ENCODE peak calls at places on chromosomes 7 and 10, in eight cellular contexts. One of them, this sample, is unnamed.

GRCh38 chr10:69961168-69961863 is 91.3 kb upstream of the MACROH2A2 start:
- DNase-seq in thoracic aorta: no peak
- DNase-seq in dermis blood vessel endothelial cell: peak
- DNase-seq in anterior cingulate cortex: no peak
- DNase-seq in stimulated activated CD8-positive, alpha-beta memory T cell treated with anti-CD3 and anti-CD28 coated beads, Interleukin-4, amount 100 ng/mL, for 24 hours: no peak
- DNase-seq in cardiac fibroblast: no peak
- DNase-seq in AG10803: no peak
- DNase-seq in HuH-7.5: no peak
- DNase-seq in this sample: no peak

GRCh38 chr10:97713351-97713827 is at the start of gene MARVELD1:
- DNase-seq in thoracic aorta: peak
- DNase-seq in dermis blood vessel endothelial cell: peak
- DNase-seq in anterior cingulate cortex: peak
- DNase-seq in stimulated activated CD8-positive, alpha-beta memory T cell treated with anti-CD3 and anti-CD28 coated beads, Interleukin-4, amount 100 ng/mL, for 24 hours: no peak
- DNase-seq in cardiac fibroblast: peak
- DNase-seq in AG10803: peak
- DNase-seq in HuH-7.5: peak
- DNase-seq in this sample: no peak

GRCh38 chr10:95729323-95730055 is 26.5 kb upstream of the ENTPD1 start:
- DNase-seq in thoracic aorta: no peak
- DNase-seq in dermis blood vessel endothelial cell: peak
- DNase-seq in anterior cingulate cortex: no peak
- DNase-seq in stimulated activated CD8-positive, alpha-beta memory T cell treated with anti-CD3 and anti-CD28 coated beads, Interleukin-4, amount 100 ng/mL, for 24 hours: no peak
- DNase-seq in cardiac fibroblast: no peak
- DNase-seq in AG10803: no peak
- DNase-seq in HuH-7.5: no peak
- DNase-seq in this sample: no peak

GRCh38 chr7:78218051-78218450 is 419.5 kb downstream of the PHTF2 start:
- DNase-seq in thoracic aorta: no peak
- DNase-seq in dermis blood vessel endothelial cell: no peak
- DNase-seq in anterior cingulate cortex: no peak
- DNase-seq in stimulated activated CD8-positive, alpha-beta memory T cell treated with anti-CD3 and anti-CD28 coated beads, Interleukin-4, amount 100 ng/mL, for 24 hours: no peak
- DNase-seq in cardiac fibroblast: peak
- DNase-seq in AG10803: peak
- DNase-seq in HuH-7.5: no peak
- DNase-seq in this sample: no peak

GRCh38 chr7:153354071-153354470 is 594.5 kb downstream of the ACTR3B start:
- DNase-seq in thoracic aorta: no peak
- DNase-seq in dermis blood vessel endothelial cell: no peak
- DNase-seq in anterior cingulate cortex: no peak
- DNase-seq in stimulated activated CD8-positive, alpha-beta memory T cell treated with anti-CD3 and anti-CD28 coated beads, Interleukin-4, amount 100 ng/mL, for 24 hours: no peak
- DNase-seq in cardiac fibroblast: no peak
- DNase-seq in AG10803: no peak
- DNase-seq in HuH-7.5: no peak
- DNase-seq in this sample: no peak

GRCh38 chr10:121637437-121637836 is 39.2 kb upstream of the FGFR2 start:
- DNase-seq in thoracic aorta: no peak
- DNase-seq in dermis blood vessel endothelial cell: no peak
- DNase-seq in anterior cingulate cortex: no peak
- DNase-seq in stimulated activated CD8-positive, alpha-beta memory T cell treated with anti-CD3 and anti-CD28 coated beads, Interleukin-4, amount 100 ng/mL, for 24 hours: no peak
- DNase-seq in cardiac fibroblast: no peak
- DNase-seq in AG10803: no peak
- DNase-seq in HuH-7.5: no peak
- DNase-seq in this sample: no peak

GRCh38 chr7:19026888-19027287 is 90.5 kb downstream of the TWIST1 start:
- DNase-seq in thoracic aorta: no peak
- DNase-seq in dermis blood vessel endothelial cell: no peak
- DNase-seq in anterior cingulate cortex: no peak
- DNase-seq in stimulated activated CD8-positive, alpha-beta memory T cell treated with anti-CD3 and anti-CD28 coated beads, Interleukin-4, amount 100 ng/mL, for 24 hours: no peak
- DNase-seq in cardiac fibroblast: peak
- DNase-seq in AG10803: peak
- DNase-seq in HuH-7.5: no peak
- DNase-seq in this sample: no peak

GRCh38 chr10:12018438-12019342 is 23.9 kb downstream of the UPF2 start:
- DNase-seq in thoracic aorta: no peak
- DNase-seq in dermis blood vessel endothelial cell: no peak
- DNase-seq in anterior cingulate cortex: no peak
- DNase-seq in stimulated activated CD8-positive, alpha-beta memory T cell treated with anti-CD3 and anti-CD28 coated beads, Interleukin-4, amount 100 ng/mL, for 24 hours: no peak
- DNase-seq in cardiac fibroblast: peak
- DNase-seq in AG10803: peak
- DNase-seq in HuH-7.5: no peak
- DNase-seq in this sample: no peak

GRCh38 chr10:62814901-62815372 is 1.2 kb downstream of the EGR2 start:
- DNase-seq in thoracic aorta: no peak
- DNase-seq in dermis blood vessel endothelial cell: peak
- DNase-seq in anterior cingulate cortex: no peak
- DNase-seq in stimulated activated CD8-positive, alpha-beta memory T cell treated with anti-CD3 and anti-CD28 coated beads, Interleukin-4, amount 100 ng/mL, for 24 hours: no peak
- DNase-seq in cardiac fibroblast: peak
- DNase-seq in AG10803: no peak
- DNase-seq in HuH-7.5: no peak
- DNase-seq in this sample: no peak

GRCh38 chr10:28975891-28976471 is 298.7 kb downstream of the BAMBI start:
- DNase-seq in thoracic aorta: no peak
- DNase-seq in dermis blood vessel endothelial cell: no peak
- DNase-seq in anterior cingulate cortex: no peak
- DNase-seq in stimulated activated CD8-positive, alpha-beta memory T cell treated with anti-CD3 and anti-CD28 coated beads, Interleukin-4, amount 100 ng/mL, for 24 hours: no peak
- DNase-seq in cardiac fibroblast: peak
- DNase-seq in AG10803: no peak
- DNase-seq in HuH-7.5: no peak
- DNase-seq in this sample: no peak

GRCh38 chr10:110326351-110327032 is 21.8 kb upstream of the SMNDC1 start:
- DNase-seq in thoracic aorta: no peak
- DNase-seq in dermis blood vessel endothelial cell: peak
- DNase-seq in anterior cingulate cortex: no peak
- DNase-seq in stimulated activated CD8-positive, alpha-beta memory T cell treated with anti-CD3 and anti-CD28 coated beads, Interleukin-4, amount 100 ng/mL, for 24 hours: no peak
- DNase-seq in cardiac fibroblast: peak
- DNase-seq in AG10803: peak
- DNase-seq in HuH-7.5: no peak
- DNase-seq in this sample: no peak

GRCh38 chr7:96832107-96832506 is 122.5 kb upstream of the SEM1 start:
- DNase-seq in thoracic aorta: no peak
- DNase-seq in dermis blood vessel endothelial cell: no peak
- DNase-seq in anterior cingulate cortex: no peak
- DNase-seq in stimulated activated CD8-positive, alpha-beta memory T cell treated with anti-CD3 and anti-CD28 coated beads, Interleukin-4, amount 100 ng/mL, for 24 hours: no peak
- DNase-seq in cardiac fibroblast: no peak
- DNase-seq in AG10803: no peak
- DNase-seq in HuH-7.5: no peak
- DNase-seq in this sample: no peak

GRCh38 chr7:16345979-16346958 is 75.1 kb downstream of the CRPPA start:
- DNase-seq in thoracic aorta: no peak
- DNase-seq in dermis blood vessel endothelial cell: no peak
- DNase-seq in anterior cingulate cortex: no peak
- DNase-seq in stimulated activated CD8-positive, alpha-beta memory T cell treated with anti-CD3 and anti-CD28 coated beads, Interleukin-4, amount 100 ng/mL, for 24 hours: no peak
- DNase-seq in cardiac fibroblast: peak
- DNase-seq in AG10803: peak
- DNase-seq in HuH-7.5: no peak
- DNase-seq in this sample: no peak

GRCh38 chr7:144780071-144780608 is 55.7 kb downstream of the TPK1 start:
- DNase-seq in thoracic aorta: no peak
- DNase-seq in dermis blood vessel endothelial cell: no peak
- DNase-seq in anterior cingulate cortex: no peak
- DNase-seq in stimulated activated CD8-positive, alpha-beta memory T cell treated with anti-CD3 and anti-CD28 coated beads, Interleukin-4, amount 100 ng/mL, for 24 hours: no peak
- DNase-seq in cardiac fibroblast: peak
- DNase-seq in AG10803: no peak
- DNase-seq in HuH-7.5: no peak
- DNase-seq in this sample: no peak

This sample was measured in CD4-positive, alpha-beta T cell.